ENCODE peak calls at places on chromosomes 7 and 10, in five cellular contexts. W is GM12865; D is CD4-positive, alpha-beta T cell; N is GM20000; S is nephron progenitor cell. M is an unnamed sample.

GRCh38 chr7:135184254-135184841 is 13.8 kb upstream of the CYREN start:
- DNase-seq in W (no peak), D (no peak), N (no peak), S (no peak), M (no peak)

GRCh38 chr7:143382791-143383641 is 1.9 kb downstream of the ZYX start:
- DNase-seq in W (no peak), D (no peak), N (no peak), S (no peak), M (no peak)

GRCh38 chr7:30548762-30549344 is 44.2 kb upstream of the GGCT start:
- DNase-seq in W (peak), D (no peak), N (peak), S (peak), M (peak)

GRCh38 chr10:63264852-63265617 is 131.9 kb downstream of the NRBF2 start:
- DNase-seq in W (peak), D (no peak), N (peak), S (peak), M (no peak)

GRCh38 chr7:149729586-149729982 is 43.8 kb downstream of the ZNF467 start:
- DNase-seq in W (no peak), D (no peak), N (no peak), S (no peak), M (no peak)

GRCh38 chr10:47166405-47166777 is 133.6 kb upstream of the GDF10 start:
- DNase-seq in W (no peak), D (no peak), N (no peak), S (no peak), M (no peak)

GRCh38 chr10:5818894-5819293 is 5.7 kb upstream of the GDI2 start:
- DNase-seq in W (peak), D (no peak), N (peak), S (no peak), M (no peak)

GRCh38 chr7:39413866-39414668 is 152.1 kb upstream of the YAE1 start:
- DNase-seq in W (peak), D (peak), N (peak), S (peak), M (no peak)

GRCh38 chr10:130003787-130004613 is 39.9 kb upstream of the EBF3 start:
- DNase-seq in W (no peak), D (no peak), N (no peak), S (no peak), M (no peak)

GRCh38 chr10:24603333-24603732 is 120.4 kb downstream of the ARHGAP21 start:
- DNase-seq in W (no peak), D (no peak), N (no peak), S (no peak), M (no peak)

GRCh38 chr7:85890244-85890811 is 703.5 kb upstream of the SEMA3D start:
- DNase-seq in W (peak), D (no peak), N (peak), S (no peak), M (no peak)

GRCh38 chr7:52189153-52189778 is 846.2 kb upstream of the POM121L12 start:
- DNase-seq in W (no peak), D (no peak), N (no peak), S (no peak), M (no peak)

GRCh38 chr7:156616269-156617202 is 24.0 kb upstream of the RNF32 start:
- DNase-seq in W (no peak), D (no peak), N (no peak), S (peak), M (no peak)

GRCh38 chr10:24262929-24263653 is 54.2 kb downstream of the KIAA1217 start:
- DNase-seq in W (no peak), D (no peak), N (no peak), S (no peak), M (no peak)

GRCh38 chr7:121485457-121486243 is 89.5 kb upstream of the FAM3C start:
- DNase-seq in W (no peak), D (no peak), N (no peak), S (no peak), M (no peak)

GRCh38 chr10:43322769-43323168 is 48.7 kb upstream of the FXYD4 start:
- DNase-seq in W (peak), D (peak), N (no peak), S (peak), M (peak)

GRCh38 chr7:116180302-116180701 is 30.0 kb upstream of the TES start:
- DNase-seq in W (peak), D (no peak), N (peak), S (peak), M (no peak)

GRCh38 chr7:25804154-25804553 is 347.8 kb upstream of the NFE2L3 start:
- DNase-seq in W (peak), D (no peak), N (no peak), S (no peak), M (no peak)

GRCh38 chr10:70930251-70931000 is 42.1 kb upstream of the PCBD1 start:
- DNase-seq in W (no peak), D (no peak), N (no peak), S (no peak), M (no peak)

GRCh38 chr10:70928140-70928539 is 39.8 kb upstream of the PCBD1 start:
- DNase-seq in W (no peak), D (no peak), N (no peak), S (no peak), M (no peak)

GRCh38 chr10:70932415-70933196 is 44.2 kb upstream of the PCBD1 start:
- DNase-seq in W (no peak), D (no peak), N (no peak), S (no peak), M (no peak)

GRCh38 chr10:70934701-70935100 is 46.3 kb upstream of the PCBD1 start:
- DNase-seq in W (no peak), D (no peak), N (no peak), S (no peak), M (no peak)

GRCh38 chr10:70931168-70931805 is 42.9 kb upstream of the PCBD1 start:
- DNase-seq in W (no peak), D (no peak), N (no peak), S (no peak), M (no peak)
- TF ChIP-seq CTCF in W (no peak), D (no peak), N (no peak), S (no peak), M (no peak)

GRCh38 chr7:130733866-130734524 is at the start of gene KLF14:
- DNase-seq in W (peak), D (peak), N (peak), S (peak), M (no peak)

GRCh38 chr7:130735273-130735716 is 1.3 kb upstream of the KLF14 start:
- DNase-seq in W (no peak), D (no peak), N (no peak), S (no peak), M (no peak)

GRCh38 chr7:130736298-130736900 is 2.4 kb upstream of the KLF14 start:
- DNase-seq in W (no peak), D (no peak), N (no peak), S (no peak), M (no peak)

GRCh38 chr7:130734525-130735272 is 692 bp upstream of the KLF14 start:
- DNase-seq in W (no peak), D (no peak), N (peak), S (no peak), M (no peak)

GRCh38 chr7:130732980-130733865 is 784 bp downstream of the KLF14 start:
- DNase-seq in W (peak), D (no peak), N (peak), S (no peak), M (no peak)
- TF ChIP-seq CTCF in W (peak), D (no peak), N (no peak), S (no peak), M (no peak)

GRCh38 chr10:1114355-1115261 is 58.4 kb downstream of the WDR37 start:
- DNase-seq in W (no peak), D (no peak), N (no peak), S (no peak), M (no peak)

GRCh38 chr10:1107004-1107403 is 50.8 kb downstream of the WDR37 start:
- DNase-seq in W (no peak), D (no peak), N (no peak), S (no peak), M (no peak)

GRCh38 chr10:1107679-1108078 is 51.5 kb downstream of the WDR37 start:
- DNase-seq in W (no peak), D (no peak), N (no peak), S (no peak), M (no peak)

GRCh38 chr10:1110674-1111119 is 54.5 kb downstream of the WDR37 start:
- DNase-seq in W (no peak), D (no peak), N (no peak), S (no peak), M (no peak)

GRCh38 chr10:1109795-1110673 is 53.8 kb downstream of the WDR37 start:
- DNase-seq in W (peak), D (peak), N (peak), S (peak), M (no peak)
- TF ChIP-seq CTCF in W (peak), D (peak), N (peak), S (peak), M (no peak)

DNA sequence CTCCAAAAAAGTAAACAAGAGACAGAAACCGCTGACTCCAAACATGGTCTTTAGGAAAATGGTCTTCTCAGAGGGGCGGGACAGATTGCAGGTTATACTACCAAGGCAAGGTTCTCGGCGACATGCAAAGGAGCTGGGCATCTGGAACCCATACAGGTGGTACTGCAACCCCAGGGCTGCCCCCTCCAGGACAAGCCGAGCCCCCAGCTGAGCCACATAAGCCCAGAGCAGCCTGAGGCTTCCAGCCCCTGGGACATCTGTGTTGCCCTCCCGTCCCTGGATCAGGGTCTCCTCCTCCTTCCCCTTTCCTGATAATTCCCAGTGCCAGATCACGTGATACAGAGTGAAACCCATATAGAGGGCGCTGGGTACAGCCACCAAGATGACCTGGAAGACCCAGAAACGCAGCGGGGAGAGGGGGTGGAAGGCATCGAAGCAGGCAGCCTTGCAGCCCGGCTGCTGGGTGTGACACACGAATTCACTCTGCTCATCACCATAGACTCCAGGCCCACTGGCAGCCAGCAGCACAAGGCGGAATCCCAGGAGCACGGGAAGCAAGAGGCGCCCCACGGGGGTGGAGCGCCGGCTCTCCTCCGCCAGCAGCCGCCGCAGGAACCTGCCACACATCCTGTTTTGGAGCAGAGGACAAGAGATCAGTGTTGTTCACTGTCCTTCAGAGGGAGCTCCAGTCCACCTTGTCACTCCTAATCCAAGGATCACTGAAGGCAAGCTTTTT is at the start of gene GJC3:
- DNase-seq in W (peak), D (peak), N (peak), S (peak), M (no peak)
- TF ChIP-seq CTCF in W (peak), D (no peak), N (no peak), S (peak), M (no peak)

GRCh38 chr7:51187941-51188340 is 128.7 kb downstream of the COBL start:
- DNase-seq in W (peak), D (no peak), N (no peak), S (peak), M (no peak)
- TF ChIP-seq CTCF in W (no peak), D (no peak), N (no peak), S (peak), M (no peak)

GRCh38 chr10:50624866-50625491 is 1.2 kb upstream of the SGMS1 start:
- DNase-seq in W (peak), D (peak), N (peak), S (peak), M (no peak)
- TF ChIP-seq CTCF in W (peak), D (peak), N (peak), S (peak), M (no peak)

GRCh38 chr7:91046322-91047088 is 217.7 kb upstream of the FZD1 start:
- DNase-seq in W (no peak), D (no peak), N (no peak), S (no peak), M (no peak)
- TF ChIP-seq CTCF in W (peak), D (no peak), N (no peak), S (no peak), M (no peak)

GRCh38 chr10:99551158-99551557 is 18.4 kb downstream of the NKX2-3 start:
- DNase-seq in W (peak), D (no peak), N (no peak), S (no peak), M (no peak)

GRCh38 chr10:99551616-99552015 is 18.9 kb downstream of the NKX2-3 start:
- DNase-seq in W (no peak), D (no peak), N (no peak), S (no peak), M (no peak)

GRCh38 chr10:99544322-99544721 is 11.6 kb downstream of the NKX2-3 start:
- DNase-seq in W (no peak), D (no peak), N (peak), S (no peak), M (no peak)

GRCh38 chr10:99548041-99548530 is 15.3 kb downstream of the NKX2-3 start:
- DNase-seq in W (peak), D (no peak), N (peak), S (no peak), M (no peak)
- TF ChIP-seq CTCF in W (peak), D (no peak), N (peak), S (peak), M (no peak)

M was measured in omental fat pad.